ENCODE peak calls at places on chromosome 7, in six cellular contexts. W is astrocyte, U is fibroblast of lung, R is upper lobe of right lung, J is AG04450, V is brain microvascular endothelial cell. E is an unnamed sample.

GRCh38 chr7:13946181-13946580 is 43.3 kb downstream of the ETV1 start:
- DNase-seq in W (peak), R (no peak), U (peak), J (peak), V (peak), E (no peak)

GRCh38 chr7:22851140-22851539 is 28.5 kb upstream of the TOMM7 start:
- DNase-seq in V (no peak), J (no peak), U (no peak), W (no peak), R (no peak), E (no peak)

GRCh38 chr7:27641576-27642230 is 21.0 kb downstream of the HIBADH start:
- DNase-seq in R (no peak), J (no peak), W (no peak), U (no peak), V (peak), E (no peak)

GRCh38 chr7:47945261-47946015 is 2.8 kb downstream of the PKD1L1 start:
- DNase-seq in U (peak), W (no peak), V (peak), J (no peak), R (peak), E (peak)

GRCh38 chr7:146655928-146656797 is 539.6 kb downstream of the CNTNAP2 start:
- DNase-seq in W (no peak), R (no peak), J (no peak), U (peak), V (no peak), E (no peak)

GRCh38 chr7:118052330-118052729 is 131.6 kb upstream of the LSM8 start:
- DNase-seq in U (no peak), W (no peak), V (no peak), R (no peak), J (no peak), E (no peak)

GRCh38 chr7:518630-519428 is 817 bp downstream of the PDGFA start:
- DNase-seq in J (no peak), V (peak), W (peak), R (peak), U (peak), E (peak)

GRCh38 chr7:112437038-112437437 is 13.2 kb upstream of the IFRD1 start:
- DNase-seq in J (no peak), U (no peak), W (peak), V (peak), R (no peak), E (peak)

GRCh38 chr7:136228185-136228584 is 251.0 kb upstream of the MTPN start:
- DNase-seq in J (no peak), V (no peak), W (no peak), R (no peak), U (peak), E (no peak)

GRCh38 chr7:50491943-50492342 is 41.8 kb upstream of the FIGNL1 start:
- DNase-seq in R (no peak), V (no peak), U (no peak), W (no peak), J (no peak), E (no peak)

GRCh38 chr7:31407277-31407676 is 66.8 kb upstream of the NEUROD6 start:
- DNase-seq in J (no peak), U (no peak), W (no peak), R (no peak), V (no peak), E (no peak)

GRCh38 chr7:14739496-14740185 is 162.9 kb downstream of the DGKB start:
- DNase-seq in J (no peak), R (no peak), U (no peak), V (no peak), W (no peak), E (no peak)

GRCh38 chr7:12893292-12893691 is 205.9 kb downstream of the ARL4A start:
- DNase-seq in R (no peak), J (no peak), W (no peak), U (no peak), V (no peak), E (peak)

GRCh38 chr7:105678811-105679495 is 97.7 kb upstream of the EFCAB10 start:
- DNase-seq in W (no peak), J (no peak), R (peak), U (peak), V (no peak), E (peak)
- H3K4me3 ChIP-seq in W (no peak), J (peak), R (peak), U (no peak), V (no peak), E (peak)

DNA sequence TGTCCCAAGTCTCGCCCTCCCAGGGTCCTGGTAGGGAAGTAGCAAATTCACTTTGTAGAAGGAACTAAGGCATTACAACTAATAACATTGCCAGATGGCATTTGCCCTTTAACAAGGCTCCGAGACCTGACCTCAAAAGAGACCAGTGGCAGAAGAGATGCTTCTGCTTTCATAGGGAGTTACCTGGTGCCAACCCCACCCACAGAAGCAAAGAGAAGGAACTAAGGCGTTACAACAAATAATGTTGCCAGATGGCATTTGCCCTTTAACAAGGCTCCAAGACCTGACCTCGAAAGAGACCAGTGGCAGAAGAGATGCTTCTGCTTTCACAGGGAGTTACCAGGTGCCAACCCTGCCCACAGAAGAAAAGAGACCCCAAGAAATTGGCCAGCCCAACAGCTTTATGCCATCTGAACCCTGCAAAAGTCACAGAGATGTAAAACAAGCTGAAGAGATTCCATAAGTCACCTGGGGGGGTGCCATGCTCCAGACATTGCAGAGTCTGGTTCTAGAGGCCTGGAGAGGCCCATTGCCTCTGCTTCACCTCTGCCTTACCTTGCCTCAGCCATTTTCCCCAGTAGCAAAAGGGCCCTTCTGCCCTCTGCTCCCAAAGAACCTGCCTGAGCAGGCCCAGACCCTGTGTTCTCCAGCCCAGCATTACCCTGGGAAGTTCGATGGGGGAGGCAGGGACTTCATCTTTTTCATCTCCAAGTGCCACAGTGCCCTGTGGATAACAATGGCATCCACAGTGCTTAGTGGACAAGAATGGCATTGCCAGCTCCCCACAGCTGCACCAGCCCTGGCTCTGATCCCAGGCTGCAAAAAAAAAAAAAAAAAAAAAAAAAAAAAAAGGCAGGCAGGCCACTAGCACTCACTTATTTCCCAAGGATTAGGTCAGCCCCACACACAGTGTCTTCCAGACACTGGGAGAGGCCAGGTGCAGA is 179.5 kb upstream of the PLXNA4 start:
- DNase-seq in W (no peak), U (no peak), R (no peak), V (no peak), J (no peak), E (no peak)
- TF ChIP-seq CTCF in W (no peak), U (no peak), R (no peak), V (no peak), J (no peak), E (no peak)

DNA sequence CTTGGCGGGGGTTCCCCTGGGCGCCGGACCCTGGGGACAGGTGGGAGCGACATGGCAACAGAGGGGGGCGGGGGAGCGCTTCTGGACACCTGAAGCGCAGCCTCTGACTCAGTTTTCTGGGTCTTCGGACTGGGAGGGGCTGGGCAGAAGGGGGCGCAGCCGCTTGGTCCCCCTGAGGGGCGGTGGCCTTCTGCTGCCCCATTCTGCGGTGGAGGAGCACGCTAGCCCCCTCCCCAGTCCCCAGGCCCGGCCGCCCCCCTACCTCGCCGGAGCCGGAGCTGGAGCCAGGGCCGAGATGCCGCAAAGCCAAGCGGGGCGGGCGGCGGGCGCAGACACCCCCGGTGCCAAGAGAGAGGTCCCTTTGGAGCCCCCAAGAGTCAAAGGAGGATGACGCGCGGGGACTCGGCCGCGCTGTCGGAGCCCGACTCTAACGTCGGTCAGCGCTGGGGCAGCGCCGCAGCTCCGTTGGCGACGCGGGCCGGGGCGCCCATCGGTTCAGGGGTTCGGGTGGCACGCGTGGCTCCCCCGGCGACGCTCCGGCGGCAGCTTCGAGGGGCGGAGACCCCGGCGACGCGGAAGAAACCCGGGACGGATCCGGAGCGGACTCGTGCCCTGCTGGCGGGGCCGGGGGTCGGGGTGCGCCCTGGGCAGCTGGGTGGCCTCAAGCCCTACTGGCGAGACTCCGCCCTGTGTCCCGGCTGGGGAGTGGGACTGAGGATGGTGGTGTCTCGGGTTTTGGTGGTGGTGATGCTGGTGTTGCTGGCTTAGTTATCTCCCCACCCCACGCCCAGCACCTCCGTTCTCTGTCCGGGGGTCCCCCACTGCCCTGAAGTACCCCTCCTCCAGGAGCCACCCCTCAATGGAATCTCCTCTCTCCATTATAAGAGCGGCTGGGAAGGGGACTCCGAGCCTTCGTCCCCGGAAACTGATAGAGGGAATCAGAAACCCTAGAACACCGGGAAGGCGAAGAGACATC is at the start of gene NAT16:
- DNase-seq in J (no peak), R (no peak), V (no peak), U (no peak), W (no peak), E (no peak)
- H3K4me3 ChIP-seq in J (peak), R (no peak), V (no peak), U (no peak), W (no peak), E (no peak)

DNA sequence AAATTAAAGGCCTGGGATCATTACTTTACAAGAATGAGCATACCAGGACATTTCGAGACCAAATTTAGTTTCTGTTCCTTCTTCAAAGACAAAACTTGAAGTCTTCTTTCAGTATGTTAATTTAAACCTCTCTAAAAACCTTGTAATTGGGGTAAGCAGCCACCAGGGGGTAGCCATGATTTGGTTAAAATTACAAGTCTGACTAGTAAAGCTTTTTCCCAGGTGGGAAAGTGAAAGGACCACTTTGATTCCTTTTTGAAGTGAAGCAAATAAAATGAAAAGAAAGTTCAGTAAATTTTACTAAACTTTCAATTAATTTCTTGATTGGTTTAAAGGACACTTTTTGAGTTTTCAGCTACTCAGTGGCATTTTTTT is 294.3 kb downstream of the BBS9 start:
- DNase-seq in J (no peak), R (no peak), U (peak), V (no peak), W (no peak), E (peak)
- TF ChIP-seq CTCF in J (peak), R (peak), U (peak), V (peak), W (no peak), E (peak)

GRCh38 chr7:25895792-25896171 is 256.2 kb upstream of the NFE2L3 start:
- DNase-seq in W (no peak), V (no peak), R (no peak), U (no peak), J (no peak), E (no peak)
- H3K4me3 ChIP-seq in W (no peak), V (no peak), R (peak), U (no peak), J (no peak), E (no peak)

GRCh38 chr7:66948480-66949109 is 27.6 kb downstream of the TMEM248 start:
- DNase-seq in V (no peak), W (no peak), R (no peak), J (no peak), U (no peak), E (no peak)

GRCh38 chr7:66950311-66950710 is 29.3 kb downstream of the TMEM248 start:
- DNase-seq in U (no peak), W (no peak), V (no peak), J (no peak), R (no peak), E (no peak)

GRCh38 chr7:66953044-66953427 is 32.0 kb downstream of the TMEM248 start:
- DNase-seq in J (no peak), R (no peak), U (no peak), V (no peak), W (no peak), E (no peak)

GRCh38 chr7:66950763-66951162 is 29.7 kb downstream of the TMEM248 start:
- DNase-seq in U (peak), R (no peak), W (peak), J (no peak), V (peak), E (no peak)

DNA sequence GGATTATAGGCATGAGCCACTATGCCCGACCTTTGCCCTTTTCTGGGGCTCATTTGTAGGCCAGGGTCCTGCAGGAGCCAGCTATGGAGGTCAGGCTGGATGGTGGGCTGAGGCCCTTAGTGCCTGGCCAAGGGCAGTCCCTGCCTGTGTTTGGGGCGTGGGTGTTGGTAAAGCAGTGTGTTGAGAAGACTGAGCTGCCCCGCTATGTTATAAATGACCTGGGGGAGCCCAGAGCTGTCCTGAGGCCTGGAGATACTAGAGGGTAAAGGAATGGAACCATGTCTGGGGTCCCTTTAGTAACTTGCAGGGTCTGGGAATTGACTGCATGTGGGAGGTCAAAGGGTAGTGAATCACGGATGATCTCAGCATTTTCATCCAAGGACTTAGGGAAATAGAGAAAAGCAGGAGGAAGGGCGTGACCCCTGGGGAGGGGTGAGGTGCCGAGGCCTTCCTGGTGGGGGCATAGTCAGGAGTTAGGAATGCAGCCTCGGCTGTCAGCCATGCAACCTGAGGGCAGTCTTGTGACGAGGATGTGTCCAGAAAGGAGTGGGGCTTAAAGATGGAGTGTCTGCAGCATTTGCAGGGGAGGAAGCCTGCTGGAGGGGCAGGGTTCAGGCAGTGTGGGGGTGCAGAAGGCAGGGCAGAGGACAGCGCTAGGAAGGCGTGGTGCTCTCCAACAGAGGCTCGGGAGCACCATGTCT is 31.5 kb downstream of the TMEM248 start:
- DNase-seq in U (peak), J (no peak), V (peak), R (no peak), W (peak), E (peak)
- TF ChIP-seq CTCF in U (no peak), J (no peak), V (no peak), R (no peak), W (no peak), E (no peak)

GRCh38 chr7:3914385-3914784 is 613.3 kb downstream of the SDK1 start:
- DNase-seq in J (no peak), V (no peak), W (no peak), U (peak), R (no peak), E (peak)
- H3K4me3 ChIP-seq in J (no peak), V (no peak), W (no peak), U (no peak), R (no peak), E (no peak)

GRCh38 chr7:93461350-93461749 is 113.2 kb downstream of the CALCR start:
- DNase-seq in J (no peak), U (no peak), W (no peak), R (no peak), V (no peak), E (peak)
- TF ChIP-seq CTCF in J (no peak), U (no peak), W (no peak), R (no peak), V (no peak), E (no peak)

DNA sequence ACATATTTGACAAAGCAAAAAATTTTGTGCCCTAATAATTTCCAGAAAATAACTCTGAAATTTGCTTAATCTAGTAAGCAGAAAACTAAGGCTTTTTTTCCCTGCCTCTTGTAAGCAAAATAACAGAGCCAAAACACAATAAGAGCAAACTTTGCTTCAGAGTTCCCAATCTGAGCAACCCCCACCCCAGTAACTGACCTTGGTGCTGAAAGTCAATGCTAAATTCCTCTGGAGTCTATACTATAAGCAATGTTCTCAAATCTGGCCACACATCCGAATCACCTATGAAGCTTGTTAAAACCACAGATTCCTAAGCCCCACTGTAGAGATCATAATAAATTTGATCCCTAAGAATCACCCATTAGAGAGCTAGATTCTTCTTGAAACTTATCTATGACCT is 150.5 kb downstream of the ELAPOR2 start:
- DNase-seq in U (peak), W (no peak), V (no peak), R (no peak), J (no peak), E (no peak)
- H3K4me3 ChIP-seq in U (no peak), W (no peak), V (no peak), R (no peak), J (no peak), E (no peak)